ENCODE peak calls at places on chromosomes 6 and 20, in seven cellular contexts. D is WERI-Rb-1; S is EL; E is GM12865; N is activated CD8-positive, alpha-beta memory T cell treated with anti-CD3 and anti-CD28 coated beads, Interleukin-2, amount 50 U/mL, for 4 hours; M is kidney tubule cell; A is tibial nerve. W is an unnamed sample.

GRCh38 chr6:167134448-167135328 is 11.8 kb downstream of the CCR6 start:
- DNase-seq in D (no peak), S (no peak), E (no peak), N (no peak), M (peak; percentile 92), A (no peak), W (no peak)

GRCh38 chr20:31632503-31633338 is 5.0 kb upstream of the COX4I2 start:
- DNase-seq in D (no peak), S (no peak), E (no peak), N (no peak), M (no peak), A (no peak), W (no peak)

GRCh38 chr6:14983599-14984296 is 262.1 kb upstream of the JARID2 start:
- DNase-seq in D (no peak), S (no peak), E (no peak), N (no peak), M (no peak), A (no peak), W (no peak)

GRCh38 chr6:49257549-49257948 is 205.5 kb downstream of the MMUT start:
- DNase-seq in D (no peak), S (no peak), E (peak; percentile 0), N (no peak), M (no peak), A (no peak), W (no peak)

GRCh38 chr20:1130849-1131248 is 12.4 kb downstream of the PSMF1 start:
- DNase-seq in D (no peak), S (no peak), E (no peak), N (no peak), M (no peak), A (no peak), W (no peak)

GRCh38 chr6:55255061-55255571 is 72.2 kb upstream of the GFRAL start:
- DNase-seq in D (peak; percentile 73), S (no peak), E (no peak), N (no peak), M (no peak), A (no peak), W (no peak)

GRCh38 chr6:119077643-119078448 is 618 bp downstream of the FAM184A start:
- DNase-seq in D (peak; percentile 61), S (peak; percentile 9), E (peak; percentile 31), N (peak; percentile 54), M (peak; percentile 45), A (no peak), W (no peak)

GRCh38 chr6:112482373-112482772 is 135.2 kb downstream of the RFPL4B start:
- DNase-seq in D (no peak), S (no peak), E (no peak), N (no peak), M (peak; percentile 25), A (no peak), W (no peak)

GRCh38 chr6:166330612-166331011 is 11.7 kb downstream of the SFT2D1 start:
- DNase-seq in D (peak; percentile 93), S (peak; percentile 14), E (no peak), N (no peak), M (peak; percentile 91), A (no peak), W (no peak)

GRCh38 chr20:63639093-63639860 is 12.4 kb upstream of the GMEB2 start:
- DNase-seq in D (no peak), S (no peak), E (peak; percentile 77), N (peak; percentile 73), M (no peak), A (no peak), W (no peak)

GRCh38 chr6:46932526-46932925 is 10.8 kb upstream of the ADGRF5 start:
- DNase-seq in D (no peak), S (peak; percentile 55), E (no peak), N (no peak), M (peak; percentile 84), A (no peak), W (no peak)

GRCh38 chr20:50821257-50821921 is 26.5 kb downstream of the BCAS4 start:
- DNase-seq in D (no peak), S (no peak), E (peak; percentile 64), N (no peak), M (no peak), A (no peak), W (no peak)

GRCh38 chr6:84651583-84651982 is 112.8 kb downstream of the TBX18 start:
- DNase-seq in D (no peak), S (peak; percentile 18), E (no peak), N (no peak), M (peak; percentile 8), A (no peak), W (no peak)

GRCh38 chr20:48331518-48332286 is 496.1 kb downstream of the PREX1 start:
- DNase-seq in D (no peak), S (no peak), E (no peak), N (no peak), M (no peak), A (no peak), W (no peak)

GRCh38 chr6:167121471-167121870 is 1.4 kb upstream of the CCR6 start:
- DNase-seq in D (no peak), S (no peak), E (no peak), N (no peak), M (no peak), A (no peak), W (no peak)

GRCh38 chr6:82363368-82364086 is at the start of gene TPBG:
- DNase-seq in D (peak; percentile 84), S (peak; percentile 81), E (peak; percentile 72), N (no peak), M (peak; percentile 88), A (no peak), W (peak; percentile 43)

GRCh38 chr20:14865169-14865568 is 527.8 kb upstream of the FLRT3 start:
- DNase-seq in D (no peak), S (no peak), E (peak; percentile 22), N (no peak), M (peak; percentile 88), A (no peak), W (no peak)

GRCh38 chr6:137709424-137710281 is 157.4 kb upstream of the TNFAIP3 start:
- DNase-seq in D (no peak), S (peak; percentile 48), E (peak; percentile 49), N (no peak), M (peak; percentile 93), A (no peak), W (no peak)

GRCh38 chr6:111951439-111952140 is 78.3 kb upstream of the FYN start:
- DNase-seq in D (no peak), S (no peak), E (no peak), N (no peak), M (no peak), A (no peak), W (no peak)

GRCh38 chr20:37276494-37277252 is 12.8 kb upstream of the MANBAL start:
- DNase-seq in D (peak; percentile 24), S (peak; percentile 53), E (peak; percentile 81), N (no peak), M (peak; percentile 57), A (no peak), W (peak; percentile 85)

GRCh38 chr6:112990971-112991370 is 643.8 kb downstream of the RFPL4B start:
- DNase-seq in D (no peak), S (peak; percentile 53), E (no peak), N (no peak), M (peak; percentile 8), A (no peak), W (no peak)

GRCh38 chr6:52537001-52537753 is 39.7 kb downstream of the TRAM2 start:
- DNase-seq in D (no peak), S (peak; percentile 27), E (peak; percentile 92), N (no peak), M (no peak), A (no peak), W (no peak)

GRCh38 chr6:106591111-106591825 is 38.0 kb downstream of the RTN4IP1 start:
- DNase-seq in D (no peak), S (peak; percentile 92), E (no peak), N (no peak), M (peak; percentile 87), A (no peak), W (peak; percentile 36)